ENCODE peak calls at places on chromosomes 4 and X, in four cellular contexts. G, N, T and S are unnamed samples.

GRCh38 chrX:72539822-72540221 is 32.8 kb downstream of the HDAC8 start:
- DNase-seq in N (no peak), G (no peak), T (no peak), S (no peak)

GRCh38 chrX:9367437-9367836 is 97.4 kb upstream of the TBL1X start:
- DNase-seq in G (no peak), N (no peak), T (no peak), S (no peak)

GRCh38 chr4:81852031-81852715 is 380.5 kb upstream of the RASGEF1B start:
- DNase-seq in T (no peak), N (no peak), G (no peak), S (no peak)

GRCh38 chr4:138034871-138035270 is 207.3 kb downstream of the SLC7A11 start:
- DNase-seq in G (no peak), T (no peak), N (no peak), S (no peak)

GRCh38 chr4:65296246-65296645 is 374.0 kb downstream of the EPHA5 start:
- DNase-seq in N (no peak), G (no peak), T (no peak), S (no peak)

GRCh38 chr4:7980036-7980435 is 40.4 kb upstream of the AFAP1 start:
- DNase-seq in T (no peak), G (no peak), N (no peak), S (no peak)

GRCh38 chr4:114287079-114287696 is 307.7 kb upstream of the ARSJ start:
- DNase-seq in N (peak), T (no peak), G (no peak), S (no peak)

GRCh38 chr4:126718161-126718560 is 914.6 kb upstream of the INTU start:
- DNase-seq in T (no peak), N (no peak), G (no peak), S (no peak)

GRCh38 chr4:152009046-152009445 is 248.2 kb upstream of the GATB start:
- DNase-seq in T (no peak), G (no peak), N (no peak), S (no peak)

GRCh38 chrX:69083361-69083760 is 81.9 kb downstream of the PJA1 start:
- DNase-seq in G (no peak), T (no peak), N (peak), S (no peak)

GRCh38 chr4:80215449-80216052 is 18.2 kb downstream of the PRDM8 start:
- DNase-seq in N (no peak), G (no peak), T (no peak), S (peak)

GRCh38 chrX:41475611-41476241 is 28.6 kb downstream of the NYX start:
- DNase-seq in N (peak), T (no peak), G (no peak), S (no peak)

GRCh38 chr4:77052352-77052751 is 23.4 kb downstream of the CCNI start:
- DNase-seq in G (no peak), N (peak), T (no peak), S (no peak)

GRCh38 chr4:188018262-188018661 is 22.7 kb downstream of the ZFP42 start:
- DNase-seq in G (no peak), N (no peak), T (no peak), S (no peak)

GRCh38 chrX:1534321-1535168 is 2.4 kb downstream of the P2RY8 start:
- DNase-seq in T (no peak), G (no peak), N (peak), S (no peak)

GRCh38 chrX:48083212-48083611 is 11.8 kb upstream of the ZNF630 start:
- DNase-seq in N (peak), T (no peak), G (peak), S (peak)

GRCh38 chr4:10201356-10202223 is 85.0 kb upstream of the WDR1 start:
- DNase-seq in G (no peak), N (no peak), T (no peak), S (no peak)

GRCh38 chrX:124086411-124086810 is 124.9 kb downstream of the STAG2 start:
- DNase-seq in T (no peak), N (no peak), G (no peak), S (no peak)

GRCh38 chrX:118861338-118861737 is 37.7 kb downstream of the ZCCHC12 start:
- DNase-seq in G (no peak), N (no peak), T (no peak), S (no peak)

GRCh38 chr4:67575232-67575888 is 16.8 kb downstream of the STAP1 start:
- DNase-seq in N (no peak), T (no peak), G (no peak), S (no peak)

GRCh38 chr4:184384056-184384809 is 90.1 kb downstream of the IRF2 start:
- DNase-seq in N (peak), G (no peak), T (no peak), S (peak)

GRCh38 chr4:48047896-48048295 is 31.3 kb downstream of the NIPAL1 start:
- DNase-seq in N (no peak), G (no peak), T (no peak), S (no peak)

GRCh38 chr4:118158946-118159345 is 124.7 kb downstream of the NDST3 start:
- DNase-seq in G (no peak), N (no peak), T (no peak), S (no peak)

GRCh38 chr4:142493255-142493976 is 352.7 kb downstream of the INPP4B start:
- DNase-seq in N (no peak), G (no peak), T (no peak), S (no peak)

GRCh38 chrX:130857207-130857606 is 45.8 kb downstream of the ENOX2 start:
- DNase-seq in G (no peak), N (no peak), T (no peak), S (no peak)

GRCh38 chr4:162985131-162985530 is 181.6 kb downstream of the NAF1 start:
- DNase-seq in G (no peak), N (no peak), T (no peak), S (no peak)

GRCh38 chr4:157819693-157820464 is 352.9 kb downstream of the GASK1B start:
- DNase-seq in G (no peak), N (no peak), T (no peak), S (no peak)

GRCh38 chr4:20313237-20314030 is 61.7 kb downstream of the SLIT2 start:
- DNase-seq in G (peak), N (peak), T (no peak), S (no peak)

GRCh38 chrX:129733335-129733734 is 5.4 kb upstream of the XPNPEP2 start:
- DNase-seq in T (no peak), N (no peak), G (no peak), S (no peak)

GRCh38 chrX:107549504-107549903 is 78.8 kb upstream of the PRPS1 start:
- DNase-seq in G (no peak), N (peak), T (no peak), S (no peak)

GRCh38 chr4:88823058-88823919 is 125.7 kb upstream of the NAP1L5 start:
- DNase-seq in N (peak), T (peak), G (peak), S (peak)

GRCh38 chr4:13302876-13303275 is 181.3 kb downstream of the RAB28 start:
- DNase-seq in T (no peak), G (no peak), N (no peak), S (no peak)

GRCh38 chr4:3524349-3524748 is 7.9 kb downstream of the LRPAP1 start:
- DNase-seq in T (no peak), G (no peak), N (no peak), S (no peak)

GRCh38 chr4:96356591-96357360 is 516.9 kb downstream of the PDHA2 start:
- DNase-seq in G (no peak), N (no peak), T (no peak), S (no peak)

GRCh38 chrX:130120746-130121504 is 10.6 kb upstream of the ELF4 start:
- DNase-seq in T (peak), N (peak), G (peak), S (peak)